ENCODE peak calls at places on chromosomes 1 and 21, in four cellular contexts. E is cardiac muscle cell, J is tibial artery, S is DND-41. Z is an unnamed sample.
A peak's percentile ranks its signal among the peaks of the same experiment; 100 is the strongest.

GRCh38 chr1:161706483-161707347 is at the start of gene FCRLA:
- DNase-seq in E (peak; percentile 2), J (no peak), S (no peak), Z (no peak)

GRCh38 chr1:22122273-22123070 is 20.4 kb downstream of the WNT4 start:
- DNase-seq in E (no peak), J (no peak), S (no peak), Z (no peak)

GRCh38 chr1:41217441-41217840 is 24.7 kb downstream of the SCMH1 start:
- DNase-seq in E (no peak), J (no peak), S (no peak), Z (no peak)

GRCh38 chr1:228210076-228210651 is 2.3 kb downstream of the OBSCN start:
- DNase-seq in E (no peak), J (no peak), S (no peak), Z (no peak)

GRCh38 chr1:6688757-6689156 is 12.9 kb downstream of the DNAJC11 start:
- DNase-seq in E (no peak), J (no peak), S (no peak), Z (no peak)

GRCh38 chr21:44706026-44706705 is 5.2 kb downstream of the TSPEAR start:
- DNase-seq in E (no peak), J (no peak), S (no peak), Z (no peak)

GRCh38 chr1:160777486-160778089 is 18.4 kb upstream of the LY9 start:
- DNase-seq in E (peak; percentile 55), J (no peak), S (peak; percentile 60), Z (peak; percentile 60)

GRCh38 chr1:97562096-97562495 is 358.7 kb downstream of the DPYD start:
- DNase-seq in E (no peak), J (no peak), S (no peak), Z (no peak)

GRCh38 chr21:16519656-16520055 is 789.9 kb downstream of the USP25 start:
- DNase-seq in E (no peak), J (no peak), S (no peak), Z (no peak)

GRCh38 chr1:183934284-183934683 is 103.2 kb downstream of the COLGALT2 start:
- DNase-seq in E (no peak), J (no peak), S (no peak), Z (no peak)

GRCh38 chr1:15353839-15354579 is 55.7 kb upstream of the EFHD2 start:
- DNase-seq in E (peak; percentile 31), J (no peak), S (no peak), Z (no peak)

GRCh38 chr1:108597041-108597440 is 37.1 kb downstream of the EEIG2 start:
- DNase-seq in E (no peak), J (no peak), S (no peak), Z (no peak)

GRCh38 chr21:35275776-35276175 is 226.7 kb upstream of the RUNX1 start:
- DNase-seq in E (no peak), J (no peak), S (no peak), Z (no peak)

GRCh38 chr1:233916706-233917105 is 12.2 kb downstream of the SLC35F3 start:
- DNase-seq in E (no peak), J (no peak), S (no peak), Z (no peak)

GRCh38 chr1:24911651-24912144 is 18.4 kb downstream of the RUNX3 start:
- DNase-seq in E (no peak), J (no peak), S (no peak), Z (no peak)

GRCh38 chr1:95229042-95229441 is 5.0 kb upstream of the RWDD3 start:
- DNase-seq in E (no peak), J (no peak), S (no peak), Z (no peak)

GRCh38 chr1:204563780-204564179 is 47.6 kb downstream of the MDM4 start:
- DNase-seq in E (no peak), J (no peak), S (no peak), Z (no peak)

GRCh38 chr1:161096514-161096913 is 1.6 kb upstream of the KLHDC9 start:
- DNase-seq in E (no peak), J (peak; percentile 77), S (no peak), Z (no peak)

GRCh38 chr1:114215426-114215825 is 61.8 kb upstream of the SYT6 start:
- DNase-seq in E (no peak), J (no peak), S (no peak), Z (no peak)

GRCh38 chr1:54016343-54017282 is 1.4 kb downstream of the LDLRAD1 start:
- DNase-seq in E (no peak), J (no peak), S (peak; percentile 0), Z (no peak)

GRCh38 chr1:55447488-55447887 is 232.3 kb upstream of the USP24 start:
- DNase-seq in E (no peak), J (no peak), S (no peak), Z (no peak)

GRCh38 chr1:50275564-50275963 is 147.7 kb downstream of the DMRTA2 start:
- DNase-seq in E (no peak), J (no peak), S (no peak), Z (no peak)

GRCh38 chr1:106879538-106879937 is 176.9 kb upstream of the PRMT6 start:
- DNase-seq in E (peak; percentile 15), J (peak; percentile 18), S (no peak), Z (no peak)

GRCh38 chr1:30683699-30684098 is 39.7 kb downstream of the MATN1 start:
- DNase-seq in E (no peak), J (no peak), S (no peak), Z (no peak)

GRCh38 chr1:31019401-31019800 is 46.1 kb downstream of the PUM1 start:
- DNase-seq in E (no peak), J (no peak), S (no peak), Z (no peak)

GRCh38 chr1:116956378-116956777 is 45.2 kb upstream of the CD101 start:
- DNase-seq in E (no peak), J (no peak), S (no peak), Z (no peak)

GRCh38 chr1:66405046-66405445 is 128.9 kb upstream of the SGIP1 start:
- DNase-seq in E (no peak), J (no peak), S (no peak), Z (no peak)

GRCh38 chr1:22110016-22110415 is 32.9 kb downstream of the WNT4 start:
- DNase-seq in E (no peak), J (no peak), S (no peak), Z (no peak)

GRCh38 chr21:44684483-44684882 is 2.5 kb upstream of the KRTAP12-1 start:
- DNase-seq in E (no peak), J (no peak), S (no peak), Z (no peak)

GRCh38 chr1:184792450-184792969 is 37.9 kb upstream of the EDEM3 start:
- DNase-seq in E (peak; percentile 19), J (peak; percentile 92), S (no peak), Z (no peak)

GRCh38 chr1:65412984-65413375 is 7.5 kb upstream of the LEPR start:
- DNase-seq in E (no peak), J (no peak), S (no peak), Z (no peak)

GRCh38 chr1:231594123-231594522 is 32.5 kb upstream of the DISC1 start:
- DNase-seq in E (no peak), J (no peak), S (no peak), Z (no peak)

GRCh38 chr1:224333309-224333926 is 3.4 kb upstream of the NVL start:
- DNase-seq in E (peak; percentile 60), J (no peak), S (peak; percentile 40), Z (peak; percentile 84)
- H3K27ac ChIP-seq in E (no peak overlapping the region), J (no peak overlapping the region), S (no peak overlapping the region), Z (no peak overlapping the region)

GRCh38 chr1:28176492-28177470 is at the start of gene PTAFR:
- DNase-seq in E (no peak), J (no peak), S (no peak), Z (no peak)

GRCh38 chr1:28178690-28179485 is 2.4 kb upstream of the PTAFR start:
- DNase-seq in E (no peak), J (no peak), S (no peak), Z (no peak)

GRCh38 chr1:28185071-28185470 is 8.6 kb upstream of the PTAFR start:
- DNase-seq in E (no peak), J (no peak), S (no peak), Z (no peak)

GRCh38 chr1:28180310-28181305 is 4.1 kb upstream of the PTAFR start:
- DNase-seq in E (no peak), J (no peak), S (no peak), Z (no peak)
- H3K4me1 ChIP-seq in E (no peaks in the 10 kb centered on the region), J (no peaks in the 10 kb centered on the region), S (no peaks in the 10 kb centered on the region), Z (no peaks in the 10 kb centered on the region)

GRCh38 chr1:210822897-210823296 is 311.1 kb downstream of the KCNH1 start:
- DNase-seq in E (no peak), J (no peak), S (no peak), Z (no peak)

GRCh38 chr1:210826686-210827085 is 307.3 kb downstream of the KCNH1 start:
- DNase-seq in E (no peak), J (no peak), S (no peak), Z (no peak)

GRCh38 chr1:210817385-210818275 is 316.3 kb downstream of the KCNH1 start:
- DNase-seq in E (no peak), J (no peak), S (no peak), Z (no peak)

GRCh38 chr1:210819266-210819665 is 314.7 kb downstream of the KCNH1 start:
- DNase-seq in E (no peak), J (no peak), S (no peak), Z (no peak)

GRCh38 chr1:210821615-210822014 is 312.3 kb downstream of the KCNH1 start:
- DNase-seq in E (no peak), J (no peak), S (no peak), Z (no peak)
- H3K4me3 ChIP-seq in E (no peak overlapping the region), J (no peak overlapping the region), S (no peak overlapping the region), Z (no peak overlapping the region)

GRCh38 chr1:42282867-42283583 is 52.0 kb downstream of the FOXJ3 start:
- DNase-seq in E (no peak), J (no peak), S (no peak), Z (no peak)
- H3K27ac ChIP-seq in E (peak overlapping the region; percentile 70), J (no peak overlapping the region), S (no peak overlapping the region), Z (no peak overlapping the region)

DNA sequence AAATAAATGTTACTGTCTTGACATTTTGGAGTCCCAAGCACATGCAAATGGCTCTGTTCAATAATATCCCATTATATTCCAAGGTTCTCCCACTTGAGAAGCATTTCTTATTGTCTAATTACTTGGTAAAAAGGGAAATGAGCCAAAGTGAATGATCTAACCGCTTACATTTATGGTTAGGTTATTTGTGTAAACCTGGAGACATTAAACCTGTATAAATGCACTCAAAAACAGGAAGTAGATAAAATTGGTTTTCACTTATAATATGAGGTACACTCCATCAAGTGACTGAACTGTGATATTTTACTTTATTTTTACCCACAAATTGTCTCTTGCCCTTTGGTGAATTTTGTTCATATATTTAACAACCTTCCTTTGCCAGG is 26.8 kb downstream of the KIF1B start:
- DNase-seq in E (no peak), J (no peak), S (no peak), Z (no peak)
- H3K4me1 ChIP-seq in E (no peaks in the 10 kb centered on the region), J (peaks cover 6% of the 10 kb centered on the region), S (no peaks in the 10 kb centered on the region), Z (peaks cover 6% of the 10 kb centered on the region)

DNA sequence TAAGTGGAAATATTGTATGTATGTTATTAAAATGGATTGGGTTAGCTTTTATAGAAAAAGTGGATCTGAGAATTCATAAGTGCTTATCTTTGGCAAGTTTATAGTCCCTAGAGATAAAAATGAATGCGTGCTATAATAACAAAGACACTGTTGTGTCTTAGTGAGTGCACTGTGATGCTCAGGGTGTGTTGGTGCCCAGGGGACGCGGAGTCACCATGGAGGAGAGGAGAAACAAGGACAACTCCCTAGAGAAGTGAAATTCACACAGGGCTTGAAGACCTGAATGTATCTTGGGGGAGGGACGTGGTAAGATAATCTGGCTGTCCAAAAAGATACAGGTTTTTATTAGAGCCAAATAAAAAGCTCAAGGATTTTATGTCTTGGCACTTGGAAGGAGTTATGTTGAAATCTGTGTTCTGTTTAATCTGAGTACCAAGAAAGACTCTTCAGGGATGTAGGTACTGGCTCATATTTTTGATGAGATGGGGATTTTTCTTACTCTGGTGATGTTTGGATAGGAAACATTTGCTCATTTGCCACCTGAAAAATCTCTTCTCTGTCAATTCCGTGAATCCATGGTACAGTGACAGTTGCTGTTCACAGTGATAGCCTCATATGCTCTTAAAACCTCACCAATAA is 9.6 kb downstream of the SMYD2 start:
- DNase-seq in E (no peak), J (no peak), S (no peak), Z (no peak)
- H3K4me3 ChIP-seq in E (no peak overlapping the region), J (no peak overlapping the region), S (no peak overlapping the region), Z (no peak overlapping the region)

Z was measured in CD4-positive, CD25-positive, alpha-beta regulatory T cell.